ENCODE peak calls at places on chromosome 14, in nine cellular contexts. F is breast epithelium, B is OCI-LY7, N is fibroblast of lung, E is GM06990, T is esophagus squamous epithelium, G is fibroblast of the aortic adventitia, H is dorsolateral prefrontal cortex, C is GM12865. L is an unnamed sample.
A peak's percentile ranks its signal among the peaks of the same experiment; 100 is the strongest.

GRCh38 chr14:32363761-32364160 is 34.7 kb downstream of the AKAP6 start:
- DNase-seq in G (no peak), N (no peak), B (no peak), H (no peak), T (no peak), F (no peak), E (no peak), C (no peak), L (no peak)

GRCh38 chr14:92563359-92563758 is 49.8 kb downstream of the RIN3 start:
- DNase-seq in N (peak; percentile 31), H (no peak), C (peak; percentile 84), T (no peak), F (no peak), G (peak; percentile 43), B (no peak), E (no peak), L (no peak)

GRCh38 chr14:41899416-41899815 is 292.7 kb downstream of the LRFN5 start:
- DNase-seq in B (no peak), T (no peak), E (no peak), N (peak; percentile 75), H (no peak), G (peak; percentile 47), F (no peak), C (no peak), L (peak; percentile 3)

GRCh38 chr14:101726295-101726953 is 35.1 kb upstream of the PPP2R5C start:
- DNase-seq in B (no peak), H (no peak), G (no peak), N (no peak), F (no peak), T (no peak), C (no peak), E (no peak), L (no peak)

GRCh38 chr14:62071029-62071428 is 308.8 kb downstream of the SNAPC1 start:
- DNase-seq in G (no peak), E (no peak), T (no peak), C (no peak), B (no peak), H (no peak), F (no peak), N (peak; percentile 6), L (no peak)

GRCh38 chr14:101965145-101965531 is 765 bp downstream of the DYNC1H1 start:
- DNase-seq in B (peak; percentile 69), N (peak; percentile 65), E (peak; percentile 75), C (peak; percentile 78), G (peak; percentile 53), F (peak; percentile 63), H (peak; percentile 50), T (no peak), L (peak; percentile 80)

GRCh38 chr14:32508281-32508680 is 179.2 kb downstream of the AKAP6 start:
- DNase-seq in C (no peak), H (no peak), F (no peak), T (no peak), E (no peak), G (peak; percentile 25), B (no peak), N (peak; percentile 55), L (peak; percentile 33)

GRCh38 chr14:32217301-32217700 is 14.2 kb upstream of the RNU6-8 start:
- DNase-seq in H (no peak), C (peak; percentile 46), B (no peak), F (no peak), T (no peak), E (no peak), G (no peak), N (no peak), L (no peak)

GRCh38 chr14:95140060-95140858 is 17.1 kb downstream of the DICER1 start:
- DNase-seq in C (no peak), N (no peak), G (peak; percentile 39), T (no peak), F (no peak), E (no peak), B (peak; percentile 54), H (no peak), L (peak; percentile 41)

GRCh38 chr14:29054119-29054518 is 287.5 kb downstream of the FOXG1 start:
- DNase-seq in C (no peak), N (no peak), F (no peak), E (no peak), B (no peak), T (no peak), G (peak; percentile 6), H (no peak), L (peak; percentile 24)

GRCh38 chr14:63986789-63987533 is 134.2 kb downstream of the SYNE2 start:
- DNase-seq in F (no peak), G (peak; percentile 82), B (no peak), T (no peak), C (no peak), H (no peak), N (peak; percentile 74), E (no peak), L (peak; percentile 76)

GRCh38 chr14:69713976-69714716 is 52.8 kb upstream of the SRSF5 start:
- DNase-seq in N (no peak), H (no peak), T (no peak), B (no peak), E (no peak), G (no peak), C (no peak), F (no peak), L (no peak)

GRCh38 chr14:22370084-22370847 is 218.8 kb downstream of the DAD1 start:
- DNase-seq in B (no peak), H (no peak), N (no peak), T (no peak), E (no peak), C (no peak), G (peak; percentile 84), F (peak; percentile 56), L (no peak)

GRCh38 chr14:103811189-103811588 is 36.2 kb downstream of the PPP1R13B start:
- DNase-seq in E (no peak), F (no peak), H (no peak), B (no peak), C (no peak), T (no peak), N (no peak), G (no peak), L (no peak)

GRCh38 chr14:103803661-103804060 is 43.7 kb downstream of the PPP1R13B start:
- DNase-seq in G (peak; percentile 19), C (no peak), F (no peak), N (no peak), E (no peak), H (no peak), B (no peak), T (no peak), L (peak; percentile 6)

GRCh38 chr14:103806805-103807204 is 40.6 kb downstream of the PPP1R13B start:
- DNase-seq in H (no peak), C (peak; percentile 86), N (no peak), B (peak; percentile 14), T (no peak), E (peak; percentile 20), G (no peak), F (no peak), L (no peak)

GRCh38 chr14:103805708-103806107 is 41.7 kb downstream of the PPP1R13B start:
- DNase-seq in T (no peak), F (no peak), C (no peak), H (no peak), G (no peak), B (no peak), N (no peak), E (no peak), L (peak; percentile 5)

DNA sequence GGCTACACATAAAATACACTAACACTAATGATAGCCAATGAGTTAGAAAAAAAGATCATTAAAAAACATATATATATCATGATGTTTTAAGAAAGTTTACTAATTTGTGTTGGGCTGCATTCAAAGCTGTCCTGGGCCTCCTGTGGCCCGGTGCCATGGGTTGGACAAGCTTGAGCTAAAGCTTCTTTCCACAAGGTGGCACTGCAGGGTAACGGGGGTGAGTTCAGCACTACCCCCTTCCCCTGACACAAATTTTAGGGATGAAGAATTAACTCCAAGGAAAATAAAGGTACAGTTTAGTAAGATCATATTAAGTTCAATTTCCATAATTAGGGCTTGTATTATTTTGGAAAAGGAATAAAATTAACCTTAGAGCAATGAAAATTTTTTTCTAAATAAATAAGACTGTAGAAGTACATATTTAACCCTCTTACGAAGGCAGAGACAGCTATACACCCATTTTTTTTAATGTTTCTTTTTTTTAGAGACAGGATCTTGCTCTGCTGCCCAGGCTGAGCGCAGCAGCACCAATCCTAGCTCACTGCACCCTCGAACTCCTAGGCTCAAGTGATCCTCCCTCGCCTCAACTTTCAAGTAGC is 38.9 kb downstream of the PPP1R13B start:
- DNase-seq in E (no peak), G (peak; percentile 80), F (peak; percentile 60), T (no peak), B (peak; percentile 74), H (peak; percentile 67), C (peak; percentile 68), N (peak; percentile 78), L (peak; percentile 72)
- TF ChIP-seq CTCF in E (peak; percentile 81), G (peak; percentile 87), F (peak; percentile 84), T (peak; percentile 90), B (peak; percentile 95), H (peak; percentile 86), C (peak; percentile 81), N (peak; percentile 88), L (peak; percentile 91)

GRCh38 chr14:76311410-76311758 is 64.6 kb upstream of the ESRRB start:
- DNase-seq in T (no peak), C (peak; percentile 5), N (no peak), B (no peak), G (no peak), H (no peak), E (no peak), F (no peak), L (no peak)
- H3K4me3 ChIP-seq in T (no peak overlapping the region), C (no peak overlapping the region), N (no peak overlapping the region), B (no peak overlapping the region), G (no peak overlapping the region), H (no peak overlapping the region), E (no peak overlapping the region), F (no peak overlapping the region), L (no peak overlapping the region)

DNA sequence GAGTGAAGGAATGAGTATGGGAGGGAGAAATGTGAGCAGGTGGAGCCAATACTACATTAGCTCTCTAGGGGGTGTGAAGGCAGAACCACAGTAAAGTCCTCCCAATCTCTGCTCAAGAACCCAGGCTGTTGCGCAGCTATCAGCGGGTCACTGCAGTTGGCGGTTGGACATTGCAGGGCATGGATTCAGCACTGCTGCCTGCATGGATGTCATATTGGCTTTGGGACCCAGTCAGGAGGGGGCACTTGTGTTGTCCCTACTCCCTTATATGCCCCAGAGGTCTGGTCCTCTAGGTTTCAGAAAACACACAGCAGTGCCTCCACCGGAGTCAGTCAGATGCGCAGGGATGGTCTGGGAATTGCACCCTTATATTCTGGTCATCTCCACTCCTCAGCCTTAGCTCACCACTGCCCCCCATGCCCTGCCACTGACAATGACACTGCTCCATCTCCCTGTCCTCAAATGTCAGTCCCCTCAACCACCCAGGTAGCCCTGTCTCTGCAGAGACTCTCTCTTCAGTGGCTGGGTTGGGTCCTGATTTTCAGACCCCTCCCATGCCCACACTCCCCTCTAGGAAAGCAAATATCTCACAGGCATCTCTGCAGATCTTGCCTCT is 9.6 kb downstream of the ZDHHC22 start:
- DNase-seq in T (no peak), F (no peak), C (no peak), B (no peak), H (no peak), N (no peak), E (no peak), G (no peak), L (no peak)
- TF ChIP-seq CTCF in T (no peak), F (no peak), C (peak; percentile 7), B (peak; percentile 46), H (no peak), N (no peak), E (peak; percentile 4), G (no peak), L (no peak)

DNA sequence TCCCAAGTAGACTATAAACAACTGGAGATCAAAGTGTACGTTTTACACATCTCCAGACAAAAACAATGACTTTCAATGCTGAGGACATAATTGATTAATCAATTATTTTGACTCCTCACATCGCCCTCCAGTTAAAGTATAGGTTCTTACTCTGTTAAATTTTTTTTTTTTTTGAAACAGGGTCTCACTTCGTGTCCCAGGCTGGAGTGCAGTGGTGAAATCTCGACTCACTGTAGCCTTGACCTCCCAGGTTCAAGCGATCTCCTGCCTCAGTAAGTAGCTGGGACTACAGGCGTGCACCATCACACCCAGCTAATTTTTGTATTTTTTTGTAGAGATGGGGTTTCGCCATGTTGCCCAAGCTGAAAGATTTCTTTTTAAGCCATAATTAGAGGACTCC is 938 bp upstream of the CCNB1IP1 start:
- DNase-seq in G (no peak), E (no peak), T (no peak), F (no peak), B (no peak), N (no peak), H (no peak), C (no peak), L (no peak)
- H3K4me3 ChIP-seq in G (no peak overlapping the region), E (no peak overlapping the region), T (no peak overlapping the region), F (no peak overlapping the region), B (peak overlapping the region; percentile 83), N (no peak overlapping the region), H (no peak overlapping the region), C (no peak overlapping the region), L (no peak overlapping the region)

L was measured in fibroblast of villous mesenchyme.